ENCODE peak calls at places on chromosomes 6 and 20, in six cellular contexts. One of them, this sample, is unnamed.

GRCh38 chr6:30689985-30690384 is 799 bp downstream of the NRM start:
- DNase-seq in glutamatergic neuron: no peak
- DNase-seq in heart left ventricle: no peak
- DNase-seq in OCI-M1: no peak
- DNase-seq in foreskin keratinocyte: no peak
- DNase-seq in CD8-positive, alpha-beta memory T cell: no peak
- DNase-seq in this sample: no peak

GRCh38 chr6:40302856-40303449 is 284.2 kb downstream of the LRFN2 start:
- DNase-seq in glutamatergic neuron: peak; percentile 68
- DNase-seq in heart left ventricle: no peak
- DNase-seq in CD8-positive, alpha-beta memory T cell: no peak
- DNase-seq in foreskin keratinocyte: no peak
- DNase-seq in OCI-M1: no peak
- DNase-seq in this sample: no peak

GRCh38 chr6:112501705-112502104 is 154.6 kb downstream of the RFPL4B start:
- DNase-seq in glutamatergic neuron: peak; percentile 83
- DNase-seq in foreskin keratinocyte: no peak
- DNase-seq in CD8-positive, alpha-beta memory T cell: no peak
- DNase-seq in OCI-M1: no peak
- DNase-seq in heart left ventricle: peak; percentile 42
- DNase-seq in this sample: peak; percentile 70

GRCh38 chr6:159608961-159609673 is 83.9 kb downstream of the SOD2 start:
- DNase-seq in glutamatergic neuron: no peak
- DNase-seq in OCI-M1: peak; percentile 62
- DNase-seq in CD8-positive, alpha-beta memory T cell: no peak
- DNase-seq in foreskin keratinocyte: peak; percentile 20
- DNase-seq in heart left ventricle: no peak
- DNase-seq in this sample: peak; percentile 20

GRCh38 chr6:17393335-17394191 is at the start of gene CAP2:
- DNase-seq in OCI-M1: no peak
- DNase-seq in heart left ventricle: peak; percentile 84
- DNase-seq in glutamatergic neuron: peak; percentile 80
- DNase-seq in CD8-positive, alpha-beta memory T cell: no peak
- DNase-seq in foreskin keratinocyte: peak; percentile 52
- DNase-seq in this sample: peak; percentile 75

GRCh38 chr6:148044261-148044731 is 298.3 kb upstream of the SASH1 start:
- DNase-seq in heart left ventricle: no peak
- DNase-seq in foreskin keratinocyte: no peak
- DNase-seq in glutamatergic neuron: no peak
- DNase-seq in CD8-positive, alpha-beta memory T cell: no peak
- DNase-seq in OCI-M1: no peak
- DNase-seq in this sample: no peak

GRCh38 chr20:43187476-43188233 is 2.1 kb downstream of the PTPRT start:
- DNase-seq in CD8-positive, alpha-beta memory T cell: no peak
- DNase-seq in OCI-M1: peak; percentile 78
- DNase-seq in glutamatergic neuron: peak; percentile 87
- DNase-seq in heart left ventricle: peak; percentile 65
- DNase-seq in foreskin keratinocyte: peak; percentile 31
- DNase-seq in this sample: peak; percentile 85

GRCh38 chr6:129966125-129966524 is 52.3 kb upstream of the L3MBTL3 start:
- DNase-seq in heart left ventricle: no peak
- DNase-seq in glutamatergic neuron: no peak
- DNase-seq in foreskin keratinocyte: no peak
- DNase-seq in OCI-M1: no peak
- DNase-seq in CD8-positive, alpha-beta memory T cell: no peak
- DNase-seq in this sample: no peak

GRCh38 chr6:44221291-44221960 is 2.0 kb upstream of the SLC29A1 start:
- DNase-seq in foreskin keratinocyte: peak; percentile 63
- DNase-seq in CD8-positive, alpha-beta memory T cell: peak; percentile 84
- DNase-seq in glutamatergic neuron: peak; percentile 69
- DNase-seq in OCI-M1: peak; percentile 93
- DNase-seq in heart left ventricle: peak; percentile 95
- DNase-seq in this sample: peak; percentile 70

This sample was measured in nephron progenitor cell.